ENCODE peak calls at places on chromosome 11, in nine cellular contexts. B is brain microvascular endothelial cell; L is GM23248; X is effector memory CD4-positive, alpha-beta T cell; H is CD8-positive, alpha-beta memory T cell; P is psoas muscle; I is GM23338; G is lung; O is tibial artery. J is an unnamed sample.

GRCh38 chr11:96180341-96180740 is 162.7 kb downstream of the MAML2 start:
- DNase-seq in G (no peak), X (no peak), I (no peak), L (no peak), P (no peak), B (no peak), H (no peak), O (no peak), J (no peak)

GRCh38 chr11:73257342-73258103 is 14.6 kb upstream of the P2RY6 start:
- DNase-seq in P (no peak), L (peak), X (no peak), H (no peak), G (peak), B (peak), I (peak), O (peak), J (no peak)

GRCh38 chr11:130536106-130537040 is 87.9 kb downstream of the ADAMTS15 start:
- DNase-seq in G (no peak), L (peak), B (no peak), I (no peak), H (no peak), O (no peak), X (no peak), P (no peak), J (no peak)

GRCh38 chr11:17479284-17480214 is 2.9 kb upstream of the ABCC8 start:
- DNase-seq in X (no peak), P (no peak), B (no peak), L (peak), I (peak), H (no peak), O (no peak), G (no peak), J (no peak)

GRCh38 chr11:70914496-70914895 is 337.9 kb downstream of the SHANK2 start:
- DNase-seq in O (no peak), P (no peak), H (no peak), B (no peak), X (no peak), I (no peak), L (no peak), G (no peak), J (no peak)

GRCh38 chr11:78192223-78192719 is 3.6 kb downstream of the USP35 start:
- DNase-seq in H (peak), B (no peak), O (peak), X (no peak), I (no peak), P (no peak), L (peak), G (no peak), J (no peak)

GRCh38 chr11:125957623-125958330 is 11.9 kb downstream of the VSIG10L2 start:
- DNase-seq in X (no peak), B (no peak), O (no peak), H (no peak), I (no peak), P (no peak), G (no peak), L (no peak), J (no peak)

GRCh38 chr11:34987617-34988016 is 71.2 kb downstream of the PDHX start:
- DNase-seq in X (no peak), O (no peak), L (peak), I (no peak), G (no peak), P (no peak), H (no peak), B (no peak), J (no peak)

GRCh38 chr11:11415786-11416390 is 62.8 kb upstream of the CSNK2A3 start:
- DNase-seq in X (no peak), G (no peak), H (no peak), L (peak), O (no peak), B (peak), P (no peak), I (no peak), J (no peak)

GRCh38 chr11:128451651-128452470 is 135.5 kb downstream of the ETS1 start:
- DNase-seq in I (peak), P (peak), G (peak), H (no peak), X (no peak), O (peak), B (peak), L (no peak), J (no peak)

GRCh38 chr11:74950374-74950969 is 1.4 kb downstream of the SPCS2 start:
- DNase-seq in X (no peak), L (no peak), O (no peak), G (no peak), H (no peak), I (no peak), P (no peak), B (no peak), J (no peak)

GRCh38 chr11:123430736-123431356 is 777 bp downstream of the GRAMD1B start:
- DNase-seq in X (peak), H (peak), P (peak), G (peak), L (peak), B (peak), O (peak), I (peak), J (no peak)

GRCh38 chr11:118918686-118919280 is 6.9 kb downstream of the BCL9L start:
- DNase-seq in I (no peak), G (no peak), L (peak), P (no peak), H (peak), B (no peak), O (no peak), X (no peak), J (no peak)

GRCh38 chr11:65524747-65525658 is at the start of gene SCYL1:
- DNase-seq in L (peak), O (peak), B (peak), P (peak), X (peak), G (peak), I (peak), H (peak), J (peak)

GRCh38 chr11:120316880-120317688 is 8.0 kb upstream of the TLCD5 start:
- DNase-seq in G (peak), H (no peak), L (peak), P (no peak), O (peak), I (peak), X (no peak), B (no peak), J (no peak)

GRCh38 chr11:10640308-10640707 is 53.2 kb downstream of the IRAG1 start:
- DNase-seq in H (no peak), B (no peak), X (no peak), L (no peak), I (no peak), G (no peak), O (peak), P (no peak), J (no peak)

GRCh38 chr11:41351825-41352224 is 107.6 kb downstream of the LRRC4C start:
- DNase-seq in G (no peak), P (no peak), O (no peak), H (no peak), I (no peak), X (no peak), B (no peak), L (no peak), J (no peak)

GRCh38 chr11:64529559-64530520 is 61.2 kb upstream of the SLC22A12 start:
- DNase-seq in H (no peak), B (no peak), I (no peak), P (no peak), G (no peak), X (no peak), O (peak), L (no peak), J (no peak)

GRCh38 chr11:93100211-93100610 is 97.6 kb downstream of the SLC36A4 start:
- DNase-seq in I (no peak), X (no peak), L (peak), O (no peak), H (no peak), G (no peak), P (no peak), B (peak), J (no peak)

GRCh38 chr11:101326141-101326540 is 196.5 kb upstream of the PGR start:
- DNase-seq in G (no peak), L (no peak), I (no peak), O (no peak), B (no peak), H (no peak), P (no peak), X (no peak), J (no peak)

GRCh38 chr11:33724644-33725035 is 11.6 kb downstream of the CD59 start:
- DNase-seq in O (peak), H (no peak), L (peak), B (no peak), G (no peak), P (no peak), X (no peak), I (no peak), J (no peak)

GRCh38 chr11:69904331-69905201 is 85.3 kb upstream of the FGF3 start:
- DNase-seq in I (no peak), L (no peak), P (peak), H (no peak), B (no peak), X (no peak), G (no peak), O (no peak), J (no peak)

GRCh38 chr11:20762112-20762511 is 92.7 kb downstream of the NELL1 start:
- DNase-seq in H (no peak), X (no peak), O (no peak), B (no peak), P (no peak), G (no peak), L (no peak), I (no peak), J (no peak)
- H3K27ac ChIP-seq in H (no peak), X (no peak), O (no peak), B (no peak), P (no peak), G (no peak), L (no peak), I (no peak), J (no peak)

GRCh38 chr11:57103899-57104605 is 77.7 kb upstream of the LRRC55 start:
- DNase-seq in X (no peak), P (no peak), I (no peak), G (peak), H (no peak), L (no peak), B (no peak), O (no peak), J (peak)
- H3K27ac ChIP-seq in X (no peak), P (no peak), I (no peak), G (no peak), H (no peak), L (no peak), B (no peak), O (no peak), J (no peak)

GRCh38 chr11:19814421-19814820 is 101.8 kb downstream of the NAV2 start:
- DNase-seq in B (no peak), P (no peak), H (no peak), L (no peak), I (peak), X (no peak), G (no peak), O (no peak), J (no peak)

GRCh38 chr11:19811391-19811790 is 98.8 kb downstream of the NAV2 start:
- DNase-seq in G (no peak), X (no peak), B (no peak), L (no peak), O (no peak), I (no peak), P (no peak), H (no peak), J (no peak)

GRCh38 chr11:19812710-19813109 is 100.1 kb downstream of the NAV2 start:
- DNase-seq in P (no peak), B (no peak), H (no peak), X (no peak), I (no peak), G (no peak), L (no peak), O (no peak), J (no peak)

GRCh38 chr11:19812096-19812495 is 99.5 kb downstream of the NAV2 start:
- DNase-seq in L (no peak), O (no peak), H (no peak), P (no peak), B (no peak), X (no peak), I (no peak), G (no peak), J (no peak)

DNA sequence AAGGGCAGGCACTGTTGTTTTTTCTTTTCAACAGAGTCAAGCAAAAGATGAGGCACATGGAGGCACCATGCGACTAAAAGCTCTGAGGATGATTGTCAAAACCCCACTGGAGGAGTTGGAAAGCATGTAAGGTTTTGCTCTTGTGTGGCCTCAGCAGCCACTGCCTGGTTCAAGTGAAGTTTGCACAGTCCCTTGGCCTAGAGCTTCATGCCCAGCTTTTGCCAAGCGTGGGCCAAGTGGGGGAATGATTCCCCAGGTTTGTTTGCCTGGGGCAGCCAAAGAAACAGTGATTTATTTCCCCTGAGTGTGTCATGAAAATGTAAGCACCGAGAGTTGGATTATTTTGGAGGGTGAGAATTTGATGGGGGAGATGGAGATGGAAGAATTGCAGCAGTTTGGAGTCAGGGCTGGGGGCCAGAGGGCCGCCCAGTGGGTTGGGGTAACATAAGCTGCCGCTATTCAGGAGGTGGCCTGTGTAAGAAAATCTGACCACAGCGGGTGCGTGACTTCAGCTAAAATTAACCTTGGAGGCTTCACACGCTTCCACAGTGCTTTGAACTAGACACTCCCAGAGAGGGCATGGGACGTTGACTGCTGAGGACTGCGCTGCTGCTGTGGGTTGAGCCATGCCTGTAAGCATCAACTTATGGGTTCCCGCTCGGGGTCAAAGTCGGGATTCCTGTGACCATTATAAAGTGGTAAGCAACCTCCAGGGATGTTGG is 100.7 kb downstream of the NAV2 start:
- DNase-seq in H (no peak), O (no peak), G (no peak), X (no peak), B (no peak), P (peak), I (no peak), L (no peak), J (no peak)
- H3K27ac ChIP-seq in H (no peak), O (peak), G (no peak), X (no peak), B (no peak), P (peak), I (peak), L (no peak), J (no peak)

DNA sequence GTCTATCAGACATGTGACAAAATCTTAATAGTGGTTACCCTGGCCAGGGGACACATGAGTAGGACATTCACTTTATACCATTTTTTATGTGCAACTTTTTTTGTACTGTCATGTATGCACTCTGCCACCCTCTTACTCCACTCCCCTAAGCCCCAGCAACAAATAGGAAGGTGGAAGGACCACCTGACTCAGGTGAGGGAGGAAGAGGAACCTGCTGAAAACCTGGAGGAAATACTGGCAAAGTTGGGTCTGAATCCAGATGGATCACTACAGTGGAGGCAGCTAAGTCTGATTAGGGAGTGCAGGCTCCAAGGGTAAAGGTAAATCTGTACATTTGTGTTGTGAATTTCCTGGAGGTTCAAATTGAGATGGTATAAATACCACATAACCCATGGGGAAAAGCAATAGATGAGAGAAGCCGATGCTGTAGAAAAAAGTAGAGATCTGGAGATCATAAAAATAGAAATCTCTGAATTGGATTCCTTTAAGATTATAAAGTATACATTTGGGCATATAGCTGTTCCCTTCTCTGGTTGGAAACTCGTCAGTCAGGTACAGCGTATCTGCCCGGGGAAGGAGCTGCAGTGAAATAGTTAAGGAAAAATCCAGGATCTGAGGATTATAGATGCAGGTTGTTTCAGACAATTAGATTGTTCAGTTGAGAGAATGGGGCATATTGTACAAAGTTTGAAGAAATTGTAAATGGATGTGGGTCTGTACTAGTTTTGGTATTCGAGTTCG is 52.2 kb upstream of the OR9Q1 start:
- DNase-seq in L (no peak), H (no peak), O (no peak), B (no peak), X (no peak), P (no peak), I (no peak), G (no peak), J (no peak)
- H3K27ac ChIP-seq in L (no peak), H (no peak), O (no peak), B (no peak), X (no peak), P (no peak), I (no peak), G (no peak), J (no peak)